ENCODE peak calls at places on chromosomes 12 and 14, in six cellular contexts. Z, E, N, A, Y and T are unnamed samples.

GRCh38 chr12:71128191-71128590 is 29.6 kb downstream of the TSPAN8 start:
- DNase-seq in E (no peak), N (no peak), Z (no peak), A (no peak), Y (no peak), T (no peak)

GRCh38 chr14:28661171-28661772 is 105.3 kb upstream of the FOXG1 start:
- DNase-seq in A (no peak), Y (no peak), N (peak; percentile 38), Z (no peak), E (peak; percentile 16), T (peak; percentile 71)

GRCh38 chr12:125092872-125093680 is 27.8 kb downstream of the AACS start:
- DNase-seq in N (no peak), E (peak; percentile 92), A (no peak), Z (peak; percentile 46), Y (no peak), T (no peak)

GRCh38 chr12:76784600-76785051 is 20.7 kb downstream of the ZDHHC17 start:
- DNase-seq in Y (no peak), A (no peak), Z (no peak), N (no peak), E (no peak), T (no peak)

GRCh38 chr12:80218925-80219714 is 119.8 kb downstream of the OTOGL start:
- DNase-seq in E (peak; percentile 52), A (no peak), Z (no peak), Y (no peak), N (no peak), T (no peak)

GRCh38 chr12:58293308-58293983 is 352.1 kb downstream of the ATP23 start:
- DNase-seq in N (no peak), Z (no peak), E (no peak), Y (no peak), A (no peak), T (no peak)

GRCh38 chr12:1970331-1970900 is 33.8 kb downstream of the DCP1B start:
- DNase-seq in N (no peak), A (no peak), Z (no peak), Y (no peak), E (no peak), T (no peak)

GRCh38 chr14:75249251-75249957 is 29.2 kb upstream of the FOS start:
- DNase-seq in N (no peak), Y (no peak), Z (peak; percentile 34), E (no peak), A (peak; percentile 94), T (no peak)

GRCh38 chr14:75982724-75983358 is 1.0 kb upstream of the TGFB3 start:
- DNase-seq in Z (peak; percentile 59), N (no peak), E (no peak), Y (no peak), A (no peak), T (no peak)

GRCh38 chr14:46717211-46717610 is 65.6 kb upstream of the RPL10L start:
- DNase-seq in N (no peak), Y (no peak), Z (no peak), E (no peak), A (no peak), T (no peak)

GRCh38 chr12:92431146-92431545 is 271.6 kb upstream of the PLEKHG7 start:
- DNase-seq in E (no peak), Y (no peak), A (no peak), Z (peak; percentile 27), N (no peak), T (no peak)

GRCh38 chr12:65612440-65612839 is 211.8 kb upstream of the HMGA2 start:
- DNase-seq in A (no peak), Z (no peak), N (no peak), E (no peak), Y (no peak), T (no peak)

GRCh38 chr12:92654929-92655328 is 47.9 kb upstream of the PLEKHG7 start:
- DNase-seq in N (no peak), Z (no peak), A (no peak), Y (no peak), E (no peak), T (no peak)

GRCh38 chr12:83198291-83198690 is 511.6 kb downstream of the TMTC2 start:
- DNase-seq in A (no peak), Z (no peak), E (no peak), Y (no peak), N (no peak), T (no peak)

GRCh38 chr12:26939192-26939832 is 1.0 kb downstream of the FGFR1OP2 start:
- DNase-seq in E (no peak), N (no peak), Y (no peak), Z (no peak), A (peak; percentile 34), T (no peak)

GRCh38 chr12:78035913-78036658 is 205.4 kb downstream of the NAV3 start:
- DNase-seq in Y (no peak), N (no peak), E (no peak), A (no peak), Z (no peak), T (no peak)

GRCh38 chr12:110042260-110042659 is 6.1 kb downstream of the C12orf76 start:
- DNase-seq in N (no peak), E (peak; percentile 26), A (no peak), Z (no peak), Y (no peak), T (no peak)

GRCh38 chr12:85872497-85873091 is 1.5 kb upstream of the NTS start:
- DNase-seq in N (no peak), Z (peak; percentile 2), Y (peak; percentile 50), A (no peak), E (peak; percentile 47), T (peak; percentile 66)

GRCh38 chr12:84117190-84117589 is 795.4 kb downstream of the SLC6A15 start:
- DNase-seq in A (no peak), Z (no peak), N (no peak), E (no peak), Y (no peak), T (no peak)

GRCh38 chr14:79967453-79967852 is 243.9 kb downstream of the DIO2 start:
- DNase-seq in Z (no peak), A (no peak), E (no peak), Y (no peak), N (no peak), T (no peak)

GRCh38 chr12:132286912-132287311 is 42.5 kb downstream of the GALNT9 start:
- DNase-seq in A (no peak), Z (no peak), Y (peak; percentile 75), E (peak; percentile 39), N (no peak), T (no peak)

GRCh38 chr14:51004352-51004800 is 60.1 kb upstream of the PYGL start:
- DNase-seq in A (no peak), Y (no peak), Z (no peak), N (no peak), E (no peak), T (no peak)

GRCh38 chr12:74449872-74450271 is 87.8 kb upstream of the ATXN7L3B start:
- DNase-seq in Z (no peak), A (no peak), Y (peak; percentile 21), E (no peak), N (no peak), T (no peak)

GRCh38 chr14:37625597-37626595 is 30.5 kb downstream of the TTC6 start:
- DNase-seq in E (peak; percentile 74), N (no peak), A (no peak), Y (no peak), Z (no peak), T (no peak)

DNA sequence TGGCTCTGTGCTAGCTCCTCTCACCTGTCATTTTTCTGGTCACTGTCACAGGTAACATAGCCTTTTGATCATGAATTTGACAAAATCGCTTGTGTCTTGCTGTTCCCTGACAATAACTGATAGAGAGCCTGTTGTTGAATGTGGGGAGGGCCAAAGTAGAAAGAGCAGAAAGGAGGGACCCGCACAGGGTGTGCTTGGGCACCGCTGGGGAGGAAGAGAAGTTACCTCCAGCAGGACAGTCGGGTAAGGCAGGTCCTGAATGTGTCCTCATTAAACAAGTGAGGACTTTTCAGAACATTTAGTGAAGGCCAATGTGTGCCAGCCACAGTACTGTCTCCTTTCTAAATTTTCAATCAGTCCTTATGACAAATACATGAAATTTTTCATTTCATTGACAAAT is at the start of gene RNASE12:
- DNase-seq in Y (no peak), E (no peak), Z (no peak), A (no peak), N (no peak), T (no peak)
- TF ChIP-seq ZNF274 in Y (no peak), E (no peak), Z (no peak), A (no peak), N (no peak), T (no peak)

DNA sequence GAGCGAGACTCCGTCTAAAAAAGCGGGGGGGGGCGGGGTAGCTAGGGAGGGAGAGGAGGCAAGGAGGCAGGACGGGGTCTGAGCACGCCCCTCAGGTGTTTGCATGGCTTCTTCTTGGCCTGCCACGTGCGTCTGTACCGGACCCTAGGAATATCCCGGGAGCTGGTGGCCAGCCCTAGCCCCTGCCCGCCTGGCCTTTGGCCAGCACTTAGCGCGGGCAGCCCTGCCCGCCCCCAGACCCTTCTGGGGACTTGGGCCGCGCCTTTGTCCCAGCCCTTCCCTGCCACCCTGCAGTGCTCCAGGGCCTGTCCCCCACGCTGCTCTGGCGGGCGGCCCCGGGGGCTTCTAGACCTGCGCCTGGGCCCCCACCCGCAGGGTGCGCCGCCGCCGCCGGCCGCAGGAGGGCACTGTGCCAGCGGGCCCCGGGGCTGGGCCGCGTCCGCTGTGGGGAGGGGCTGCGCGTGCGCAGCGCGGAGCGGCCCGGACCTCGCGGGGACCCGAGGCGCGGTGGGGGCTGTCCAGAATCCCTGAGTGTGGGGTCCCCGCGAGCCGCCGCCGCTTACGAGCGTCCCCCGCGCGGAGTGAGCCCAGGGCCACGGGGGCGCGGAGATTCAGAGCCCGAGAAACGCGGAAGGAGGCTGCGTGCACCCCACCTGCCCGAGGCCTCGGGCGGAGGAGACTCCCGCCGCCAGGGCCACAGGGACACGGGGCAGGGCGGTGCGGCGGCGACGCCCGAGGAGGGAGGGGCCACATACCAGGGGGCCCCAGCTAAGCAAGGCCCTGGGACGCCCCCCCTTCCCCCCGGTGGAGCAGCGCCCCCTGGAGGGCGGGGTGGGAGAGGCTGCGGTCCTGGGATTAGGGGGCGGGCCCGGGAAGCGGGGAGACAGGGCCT is 21.0 kb downstream of the SLC25A29 start:
- DNase-seq in Z (peak; percentile 93), E (peak; percentile 40), N (no peak), Y (no peak), A (no peak), T (no peak)
- TF ChIP-seq ZNF274 in Z (no peak), E (peak; percentile 91), N (no peak), Y (no peak), A (no peak), T (no peak)

GRCh38 chr12:121189061-121189886 is 20.7 kb upstream of the P2RX4 start:
- DNase-seq in A (no peak), E (no peak), N (no peak), Z (peak; percentile 66), Y (no peak), T (no peak)

GRCh38 chr12:121189887-121190155 is 20.1 kb upstream of the P2RX4 start:
- DNase-seq in N (no peak), A (no peak), Y (no peak), E (no peak), Z (no peak), T (no peak)

GRCh38 chr12:121187501-121187900 is 22.4 kb upstream of the P2RX4 start:
- DNase-seq in Y (no peak), N (no peak), E (no peak), A (no peak), Z (no peak), T (no peak)

GRCh38 chr12:121186826-121187225 is 23.1 kb upstream of the P2RX4 start:
- DNase-seq in Y (no peak), Z (no peak), A (no peak), N (no peak), E (no peak), T (no peak)

GRCh38 chr12:121188227-121188626 is 21.7 kb upstream of the P2RX4 start:
- DNase-seq in N (no peak), Z (no peak), A (no peak), E (no peak), Y (no peak), T (no peak)
- TF ChIP-seq ZNF274 in N (no peak), Z (no peak), A (no peak), E (no peak), Y (no peak), T (no peak)

GRCh38 chr12:3698218-3698974 is 54.5 kb downstream of the CRACR2A start:
- DNase-seq in Z (no peak), N (no peak), A (no peak), E (no peak), Y (no peak), T (no peak)
- TF ChIP-seq ZNF274 in Z (no peak), N (no peak), A (no peak), E (no peak), Y (no peak), T (no peak)